ENCODE peak calls at places on chromosomes 7 and 10, in five cellular contexts. H, Q, M, Z and W are unnamed samples. For H3K36me3, the result is how much of the 10 kb centered on the place peaks cover.

GRCh38 chr10:89147256-89147655 is 59.9 kb downstream of the CH25H start:
- DNase-seq in H (no peak), Q (no peak), M (no peak), Z (no peak), W (peak)

GRCh38 chr10:5585517-5586222 is 60.9 kb downstream of the CALML3 start:
- DNase-seq in H (no peak), Q (no peak), M (no peak), Z (no peak), W (no peak)

GRCh38 chr10:43201545-43202131 is 63.4 kb downstream of the CSGALNACT2 start:
- DNase-seq in H (peak), Q (peak), M (peak), Z (no peak), W (no peak)

GRCh38 chr10:633279-634245 is 55.9 kb downstream of the DIP2C start:
- DNase-seq in H (peak), Q (no peak), M (peak), Z (no peak), W (no peak)

GRCh38 chr7:140989068-140989467 is 25.7 kb downstream of the MRPS33 start:
- DNase-seq in H (no peak), Q (no peak), M (no peak), Z (no peak), W (no peak)

GRCh38 chr7:64307254-64308018 is 6.3 kb upstream of the ZNF736 start:
- DNase-seq in H (peak), Q (peak), M (no peak), Z (peak), W (peak)

GRCh38 chr7:128379900-128380806 is 18.7 kb upstream of the PRRT4 start:
- DNase-seq in H (no peak), Q (no peak), M (peak), Z (no peak), W (no peak)

GRCh38 chr10:86373251-86373650 is 6.7 kb upstream of the GRID1 start:
- DNase-seq in H (no peak), Q (no peak), M (no peak), Z (no peak), W (no peak)

DNA sequence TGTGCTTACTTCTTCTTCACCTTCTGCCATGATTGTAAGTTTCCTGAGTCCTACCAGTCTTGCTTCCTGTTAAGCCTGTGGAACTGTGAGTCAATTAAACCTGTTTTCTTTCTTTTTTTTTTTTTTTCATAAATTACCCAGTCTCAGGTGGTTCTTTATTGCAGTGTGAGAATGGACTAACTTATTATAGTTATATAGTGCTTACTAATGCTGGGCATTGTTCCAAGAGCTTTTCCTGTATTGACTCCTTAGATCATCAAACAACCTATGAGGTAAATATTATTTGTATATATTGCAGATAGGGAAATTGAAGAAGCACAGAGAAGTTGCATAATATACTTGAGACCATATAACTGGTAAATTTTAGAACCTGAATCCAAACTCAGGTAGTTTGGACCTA is 98.1 kb downstream of the MBL2 start:
- DNase-seq in H (no peak), Q (no peak), M (no peak), Z (no peak), W (no peak)
- H3K36me3 ChIP-seq in H (under half), Q (under half), M (under half), Z (under half), W (under half)

GRCh38 chr7:116257156-116257555 is 46.8 kb downstream of the TES start:
- DNase-seq in H (no peak), Q (no peak), M (no peak), Z (no peak), W (no peak)
- H3K36me3 ChIP-seq in H (under half), Q (under half), M (under half), Z (under half), W (under half)

DNA sequence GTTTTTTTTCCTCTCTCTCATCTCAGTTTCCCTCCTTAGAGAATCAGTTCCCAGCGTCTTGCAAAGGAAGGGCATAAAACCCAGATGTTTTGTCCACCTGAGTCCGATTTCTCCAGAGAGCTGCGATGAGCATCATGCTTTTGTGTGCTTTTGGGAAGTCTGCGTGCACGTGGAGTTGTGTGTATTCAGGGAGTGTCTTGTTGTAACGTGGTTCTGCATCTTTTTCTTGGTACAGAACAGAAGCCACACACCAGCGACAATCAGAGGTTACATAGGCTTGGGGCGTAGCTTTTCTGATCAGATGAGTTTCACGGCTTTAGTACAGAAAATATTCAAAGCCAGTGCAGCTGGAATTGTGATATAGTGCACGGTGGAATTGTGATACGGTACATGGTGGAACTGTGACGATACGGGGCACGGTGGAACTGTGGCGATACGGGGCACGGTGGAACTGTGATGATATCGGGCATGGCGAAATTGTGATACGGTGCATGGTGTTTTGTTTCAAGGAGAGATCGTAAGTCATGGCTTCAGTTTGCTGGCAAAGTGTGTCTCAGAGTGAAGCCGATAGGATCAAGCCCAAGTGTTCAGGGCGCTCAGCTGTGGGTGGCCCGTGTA is 32.8 kb downstream of the FOXK1 start:
- DNase-seq in H (no peak), Q (no peak), M (no peak), Z (no peak), W (no peak)
- H3K36me3 ChIP-seq in H (under half), Q (under half), M (under half), Z (under half), W (under half)

GRCh38 chr7:103705542-103705941 is 259.5 kb upstream of the SLC26A5 start:
- DNase-seq in H (no peak), Q (no peak), M (no peak), Z (no peak), W (no peak)
- H3K36me3 ChIP-seq in H (under half), Q (under half), M (under half), Z (under half), W (under half)

GRCh38 chr7:133344275-133344674 is 91.4 kb downstream of the EXOC4 start:
- DNase-seq in H (peak), Q (no peak), M (no peak), Z (no peak), W (no peak)

GRCh38 chr7:133349101-133349500 is 96.2 kb downstream of the EXOC4 start:
- DNase-seq in H (no peak), Q (no peak), M (no peak), Z (no peak), W (no peak)

GRCh38 chr7:133345690-133346421 is 93.0 kb downstream of the EXOC4 start:
- DNase-seq in H (no peak), Q (no peak), M (peak), Z (no peak), W (no peak)
- H3K36me3 ChIP-seq in H (under half), Q (under half), M (under half), Z (under half), W (under half)

GRCh38 chr10:80471715-80472233 is 17.7 kb downstream of the TSPAN14 start:
- DNase-seq in H (no peak), Q (no peak), M (no peak), Z (no peak), W (no peak)
- H3K36me3 ChIP-seq in H (under half), Q (under half), M (under half), Z (under half), W (under half)

DNA sequence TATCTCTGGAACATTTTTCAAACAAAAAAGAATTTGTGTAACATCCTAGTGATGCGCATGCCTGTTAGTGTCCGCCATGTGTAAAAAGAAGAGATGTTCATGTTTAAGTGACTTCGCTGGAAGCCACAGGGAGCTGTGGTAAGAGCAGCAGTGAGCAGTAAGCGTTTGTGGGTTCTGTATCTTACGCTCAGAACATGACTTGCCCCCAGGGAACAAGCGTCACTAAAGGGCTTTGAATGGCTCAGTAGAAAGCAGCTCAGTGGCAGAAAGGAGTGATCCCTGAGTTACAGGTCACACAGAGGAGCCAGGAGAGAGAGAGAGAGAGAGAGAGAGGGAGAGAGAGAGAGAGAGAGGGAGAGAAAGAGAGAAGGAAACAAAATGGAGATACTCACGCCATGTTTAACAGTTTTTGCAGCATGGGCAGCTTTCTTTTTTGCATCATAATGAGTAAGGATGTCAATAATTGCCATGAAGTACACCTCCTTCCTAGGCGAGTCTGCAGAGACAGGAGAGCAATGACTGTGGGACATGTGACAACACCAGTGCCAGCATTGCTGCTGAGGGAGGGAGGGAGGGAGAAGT is 174.7 kb downstream of the PIP4K2A start:
- DNase-seq in H (no peak), Q (no peak), M (no peak), Z (no peak), W (no peak)
- H3K36me3 ChIP-seq in H (under half), Q (under half), M (under half), Z (half or more), W (under half)